ENCODE peak calls at places on chromosomes 5 and 9, in four cellular contexts. One of them, this sample, is unnamed.

GRCh38 chr5:116824751-116825438 is 250.3 kb upstream of the SEMA6A start:
- DNase-seq in body of pancreas: no peak
- DNase-seq in ovary: no peak
- DNase-seq in psoas muscle: no peak
- DNase-seq in this sample: no peak

GRCh38 chr5:32642276-32643002 is 57.1 kb downstream of the SUB1 start:
- DNase-seq in body of pancreas: no peak
- DNase-seq in ovary: no peak
- DNase-seq in psoas muscle: no peak
- DNase-seq in this sample: no peak

GRCh38 chr5:35131723-35132122 is 84.0 kb upstream of the AGXT2 start:
- DNase-seq in body of pancreas: no peak
- DNase-seq in ovary: no peak
- DNase-seq in psoas muscle: no peak
- DNase-seq in this sample: no peak

GRCh38 chr9:93664549-93665120 is 88.3 kb downstream of the PHF2 start:
- DNase-seq in body of pancreas: peak
- DNase-seq in ovary: peak
- DNase-seq in psoas muscle: no peak
- DNase-seq in this sample: no peak

GRCh38 chr9:6184749-6185645 is 30.6 kb upstream of the IL33 start:
- DNase-seq in body of pancreas: no peak
- DNase-seq in ovary: no peak
- DNase-seq in psoas muscle: no peak
- DNase-seq in this sample: no peak

GRCh38 chr9:81851340-81851739 is 76.9 kb upstream of the SPATA31D4 start:
- DNase-seq in body of pancreas: no peak
- DNase-seq in ovary: no peak
- DNase-seq in psoas muscle: no peak
- DNase-seq in this sample: no peak

GRCh38 chr5:82147860-82148573 is 130.1 kb downstream of the RPS23 start:
- DNase-seq in body of pancreas: no peak
- DNase-seq in ovary: no peak
- DNase-seq in psoas muscle: no peak
- DNase-seq in this sample: no peak

GRCh38 chr9:127574089-127574921 is 37.8 kb upstream of the STXBP1 start:
- DNase-seq in body of pancreas: peak
- DNase-seq in ovary: no peak
- DNase-seq in psoas muscle: no peak
- DNase-seq in this sample: no peak

GRCh38 chr9:90925581-90926257 is 124.1 kb downstream of the SYK start:
- DNase-seq in body of pancreas: no peak
- DNase-seq in ovary: no peak
- DNase-seq in psoas muscle: no peak
- DNase-seq in this sample: peak

GRCh38 chr9:73152953-73153352 is 1.3 kb downstream of the ANXA1 start:
- DNase-seq in body of pancreas: no peak
- DNase-seq in ovary: no peak
- DNase-seq in psoas muscle: no peak
- DNase-seq in this sample: no peak

GRCh38 chr9:137266162-137266527 is 11.0 kb downstream of the NELFB start:
- DNase-seq in body of pancreas: no peak
- DNase-seq in ovary: peak
- DNase-seq in psoas muscle: peak
- DNase-seq in this sample: no peak

GRCh38 chr5:7397005-7397546 is 1.1 kb downstream of the ADCY2 start:
- DNase-seq in body of pancreas: no peak
- DNase-seq in ovary: no peak
- DNase-seq in psoas muscle: no peak
- DNase-seq in this sample: no peak
- H3K4me3 ChIP-seq in body of pancreas: no peak
- H3K4me3 ChIP-seq in ovary: peak
- H3K4me3 ChIP-seq in psoas muscle: peak
- H3K4me3 ChIP-seq in this sample: no peak

GRCh38 chr5:38800044-38800443 is 45.8 kb upstream of the OSMR start:
- DNase-seq in body of pancreas: no peak
- DNase-seq in ovary: no peak
- DNase-seq in psoas muscle: no peak
- DNase-seq in this sample: no peak
- H3K4me3 ChIP-seq in body of pancreas: no peak
- H3K4me3 ChIP-seq in ovary: no peak
- H3K4me3 ChIP-seq in psoas muscle: no peak
- H3K4me3 ChIP-seq in this sample: no peak

DNA sequence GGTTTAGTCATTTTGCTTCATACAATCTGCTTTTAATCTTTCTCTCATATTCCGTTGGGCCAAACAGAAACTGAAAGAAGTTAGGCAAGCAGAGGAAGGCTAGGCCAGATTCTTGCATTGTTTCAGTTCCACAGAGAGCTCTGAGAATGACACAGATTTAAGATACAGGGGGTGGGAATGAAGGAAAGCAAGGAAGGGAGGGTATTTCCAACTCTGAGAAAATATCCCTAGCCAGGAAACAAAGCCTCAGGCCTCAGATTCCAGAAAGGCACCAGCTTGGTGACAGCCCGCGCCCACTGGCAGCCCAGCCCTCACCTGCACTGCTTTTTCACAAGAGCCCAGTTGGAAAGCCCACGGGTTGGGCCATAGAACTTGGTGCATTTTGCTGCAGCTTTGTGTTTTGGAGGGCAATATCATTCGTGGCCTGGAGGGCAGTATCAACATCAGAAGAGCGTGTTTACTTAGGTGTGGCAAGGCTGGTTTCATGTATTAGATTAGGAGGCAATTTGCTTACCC is 63.5 kb downstream of the ENC1 start:
- DNase-seq in body of pancreas: no peak
- DNase-seq in ovary: no peak
- DNase-seq in psoas muscle: no peak
- DNase-seq in this sample: no peak
- H3K4me3 ChIP-seq in body of pancreas: no peak
- H3K4me3 ChIP-seq in ovary: no peak
- H3K4me3 ChIP-seq in psoas muscle: no peak
- H3K4me3 ChIP-seq in this sample: no peak

DNA sequence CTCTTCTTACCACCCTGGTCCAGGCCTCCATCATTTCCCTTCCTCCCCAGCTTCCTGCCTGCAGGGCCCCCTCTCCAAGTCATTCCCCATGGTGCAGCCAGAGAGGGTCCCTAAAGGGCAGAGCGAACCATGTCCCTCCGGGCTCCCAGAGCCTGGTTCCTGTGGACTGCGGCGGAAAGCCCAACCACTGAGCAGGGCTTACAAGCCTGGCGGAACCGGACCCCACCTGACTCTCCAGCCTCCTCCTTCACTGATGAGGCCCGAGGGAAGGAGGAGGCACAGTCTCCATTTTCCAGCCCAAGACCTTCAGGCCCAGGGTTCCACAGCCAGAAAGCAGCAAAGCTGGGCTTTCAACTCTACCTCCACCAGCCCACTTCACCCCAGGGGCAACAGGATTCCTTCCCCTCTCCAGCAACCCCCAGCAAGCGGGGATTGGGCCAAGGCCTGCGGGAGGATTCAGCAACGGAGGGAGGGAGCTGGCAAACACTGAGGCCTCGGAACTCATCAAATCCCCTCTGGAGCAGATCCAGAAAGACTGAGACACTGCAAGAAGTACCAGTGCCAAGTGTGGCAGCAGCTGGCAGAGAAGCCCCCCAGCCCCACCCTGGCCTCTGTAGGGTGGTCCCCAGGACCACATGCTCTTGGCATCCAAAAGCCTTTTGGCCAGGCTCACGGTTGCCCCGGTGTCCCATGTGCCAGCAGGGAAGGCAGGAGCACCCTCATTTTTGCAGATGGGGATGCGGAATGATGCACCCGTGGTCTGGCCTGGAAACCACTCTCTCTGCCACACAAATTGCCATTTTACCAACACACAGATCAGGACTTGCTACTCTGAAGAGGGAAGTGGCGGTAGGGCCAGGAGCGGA is 3.1 kb downstream of the FAM163B start:
- DNase-seq in body of pancreas: no peak
- DNase-seq in ovary: no peak
- DNase-seq in psoas muscle: no peak
- DNase-seq in this sample: no peak
- H3K4me3 ChIP-seq in body of pancreas: no peak
- H3K4me3 ChIP-seq in ovary: no peak
- H3K4me3 ChIP-seq in psoas muscle: no peak
- H3K4me3 ChIP-seq in this sample: no peak

GRCh38 chr5:78548216-78548615 is 100.4 kb downstream of the LHFPL2 start:
- DNase-seq in body of pancreas: no peak
- DNase-seq in ovary: no peak
- DNase-seq in psoas muscle: no peak
- DNase-seq in this sample: no peak
- H3K4me3 ChIP-seq in body of pancreas: no peak
- H3K4me3 ChIP-seq in ovary: no peak
- H3K4me3 ChIP-seq in psoas muscle: no peak
- H3K4me3 ChIP-seq in this sample: no peak

GRCh38 chr5:141409598-141410306 is 1.9 kb downstream of the PCDHGB6 start:
- DNase-seq in body of pancreas: no peak
- DNase-seq in ovary: no peak
- DNase-seq in psoas muscle: no peak
- DNase-seq in this sample: no peak

GRCh38 chr5:141411575-141411974 is 1.2 kb upstream of the PCDHGA10 start:
- DNase-seq in body of pancreas: no peak
- DNase-seq in ovary: no peak
- DNase-seq in psoas muscle: no peak
- DNase-seq in this sample: no peak

GRCh38 chr5:141413540-141414069 is 818 bp downstream of the PCDHGA10 start:
- DNase-seq in body of pancreas: no peak
- DNase-seq in ovary: no peak
- DNase-seq in psoas muscle: no peak
- DNase-seq in this sample: no peak

DNA sequence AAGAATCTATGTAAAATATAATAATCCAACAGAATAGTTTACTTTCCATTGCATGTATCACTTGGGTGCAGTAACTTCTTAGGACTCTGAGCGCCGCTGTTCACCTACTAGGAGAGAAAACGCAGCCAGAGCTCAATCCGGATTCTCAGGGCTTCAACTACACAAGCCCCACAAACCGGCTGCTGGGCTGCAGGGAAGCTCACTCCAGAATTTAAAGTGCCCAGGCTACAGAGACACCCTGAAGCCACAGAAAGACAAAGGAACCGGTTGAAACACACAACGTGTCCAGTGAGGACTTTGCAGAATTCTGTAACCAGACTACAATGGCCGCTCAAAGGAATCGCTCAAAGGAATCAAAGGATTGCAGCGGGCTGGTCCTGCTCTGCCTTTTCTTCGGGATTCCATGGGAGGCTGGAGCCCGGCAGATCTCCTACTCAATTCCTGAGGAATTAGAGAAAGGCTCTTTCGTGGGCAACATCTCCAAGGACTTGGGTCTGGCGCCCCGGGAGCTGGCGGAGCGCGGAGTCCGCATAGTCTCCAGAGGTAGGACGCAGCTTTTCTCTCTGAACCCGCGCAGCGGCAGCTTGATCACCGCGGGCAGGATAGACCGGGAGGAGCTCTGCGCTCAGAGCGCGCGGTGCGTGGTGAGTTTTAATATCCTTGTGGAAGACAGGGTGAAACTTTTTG is at the start of gene PCDHGA10:
- DNase-seq in body of pancreas: no peak
- DNase-seq in ovary: no peak
- DNase-seq in psoas muscle: peak
- DNase-seq in this sample: no peak
- H3K4me3 ChIP-seq in body of pancreas: no peak
- H3K4me3 ChIP-seq in ovary: peak
- H3K4me3 ChIP-seq in psoas muscle: peak
- H3K4me3 ChIP-seq in this sample: peak

DNA sequence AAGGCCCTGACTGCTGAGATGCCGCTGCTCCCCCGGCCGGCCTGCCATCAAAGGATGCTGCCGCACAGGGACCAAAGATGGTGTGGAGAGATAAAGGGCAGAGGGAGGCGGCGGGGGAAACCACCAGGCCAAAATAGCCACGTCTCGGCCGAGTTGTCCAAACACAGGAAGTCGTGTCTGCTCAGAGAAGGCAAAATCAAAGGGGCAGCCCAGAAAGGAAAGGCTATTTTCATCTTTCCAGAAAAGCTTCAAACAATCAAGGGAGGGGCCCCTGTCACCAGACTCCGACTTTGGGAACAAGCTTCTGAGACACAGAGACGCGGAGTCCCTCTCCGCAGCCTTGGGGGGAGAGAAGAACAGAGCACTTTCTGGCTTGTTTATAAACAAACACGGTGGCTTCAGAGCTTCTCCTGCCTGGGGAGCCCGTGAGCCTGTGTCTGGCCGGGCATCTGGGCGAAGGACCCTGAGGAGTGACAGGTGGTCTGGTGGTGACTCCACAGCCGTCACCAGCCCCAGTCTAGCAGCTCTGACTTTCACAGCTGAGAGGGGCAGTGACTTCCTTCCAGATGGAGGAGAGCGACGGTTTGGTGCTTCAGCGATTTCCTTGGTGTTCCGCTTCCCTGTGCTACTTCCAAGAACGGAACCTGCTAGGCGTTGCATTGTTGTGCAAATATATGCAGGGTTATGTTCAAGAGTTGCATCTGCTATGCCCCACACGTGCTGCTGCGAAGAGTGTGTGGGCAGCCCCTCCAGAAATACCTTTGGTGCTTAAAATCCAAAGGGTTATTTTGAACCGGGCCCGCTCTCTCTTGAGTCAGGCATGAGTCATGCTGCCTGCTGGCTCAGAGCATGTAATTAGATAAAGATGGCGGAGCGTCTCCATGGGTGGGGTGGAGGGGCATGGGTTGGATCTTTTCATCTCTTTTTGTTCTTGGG is 24.0 kb downstream of the ADAMTSL2 start:
- DNase-seq in body of pancreas: no peak
- DNase-seq in ovary: no peak
- DNase-seq in psoas muscle: no peak
- DNase-seq in this sample: peak
- H3K4me3 ChIP-seq in body of pancreas: no peak
- H3K4me3 ChIP-seq in ovary: no peak
- H3K4me3 ChIP-seq in psoas muscle: peak
- H3K4me3 ChIP-seq in this sample: peak

DNA sequence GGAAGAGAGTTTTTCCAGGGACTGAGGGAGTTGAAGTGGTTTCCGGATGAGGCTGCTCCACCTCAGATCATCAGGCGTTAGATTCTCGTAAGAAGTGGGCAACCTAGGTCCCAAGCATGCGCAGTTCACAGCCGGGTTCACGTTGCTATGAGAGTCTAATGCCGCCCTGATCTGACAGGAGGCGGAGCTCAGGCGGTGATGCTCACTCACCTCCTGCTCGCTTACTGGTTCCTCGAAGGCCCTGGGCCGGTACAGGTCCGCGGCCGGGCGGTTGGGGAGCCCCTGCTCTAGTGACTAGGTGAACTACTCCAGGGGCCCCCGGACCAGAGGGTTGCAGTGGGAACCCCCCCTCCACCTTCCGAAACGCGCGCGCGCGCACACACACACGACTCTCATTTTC is 997 bp upstream of the RNF130 start:
- DNase-seq in body of pancreas: peak
- DNase-seq in ovary: peak
- DNase-seq in psoas muscle: peak
- DNase-seq in this sample: no peak
- H3K4me3 ChIP-seq in body of pancreas: no peak
- H3K4me3 ChIP-seq in ovary: peak
- H3K4me3 ChIP-seq in psoas muscle: peak
- H3K4me3 ChIP-seq in this sample: no peak

DNA sequence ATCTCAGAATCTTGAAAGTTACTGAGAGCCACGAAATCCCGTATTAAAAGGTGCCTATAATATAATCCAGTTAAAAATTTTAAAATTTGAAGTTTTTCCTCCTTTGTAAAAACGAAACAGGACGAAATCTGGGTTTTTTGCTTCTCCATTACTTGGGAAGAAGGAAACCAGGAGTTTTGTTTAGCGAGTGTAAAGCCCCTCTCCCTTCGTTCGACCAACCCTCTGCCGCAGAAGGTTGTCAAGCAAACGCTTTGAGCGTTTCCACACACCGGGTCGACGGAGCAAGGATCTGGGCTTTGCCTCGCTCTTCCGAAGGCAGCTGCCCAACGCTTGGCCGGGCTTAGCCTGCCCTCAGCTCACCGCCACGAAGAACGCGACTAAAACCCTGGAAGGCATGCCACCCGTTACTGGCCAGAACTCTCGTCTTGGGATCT is 1.6 kb upstream of the FOXE1 start:
- DNase-seq in body of pancreas: no peak
- DNase-seq in ovary: no peak
- DNase-seq in psoas muscle: no peak
- DNase-seq in this sample: no peak
- H3K4me3 ChIP-seq in body of pancreas: no peak
- H3K4me3 ChIP-seq in ovary: no peak
- H3K4me3 ChIP-seq in psoas muscle: no peak
- H3K4me3 ChIP-seq in this sample: peak